ENCODE peak calls at places on chromosomes 11 and 22, in eight cellular contexts. F is DND-41; L is mucosa of descending colon; Z is heart left ventricle; K is cardiac muscle cell; M is CD8-positive, alpha-beta T cell; C is psoas muscle; S is sigmoid colon. N is an unnamed sample. For H3K9me3, the result is how much of the 10 kb centered on the place peaks cover.

GRCh38 chr11:65116370-65117205 is 913 bp downstream of the ZNHIT2 start:
- DNase-seq in F (peak), L (peak), Z (peak), K (peak), M (peak), C (no peak), S (peak), N (peak)

GRCh38 chr22:43039800-43040199 is 24.9 kb upstream of the PACSIN2 start:
- DNase-seq in F (no peak), L (no peak), Z (no peak), K (no peak), M (no peak), C (no peak), S (no peak), N (no peak)

GRCh38 chr11:74739546-74740270 is 8.5 kb upstream of the CHRDL2 start:
- DNase-seq in F (peak), L (peak), Z (peak), K (peak), M (no peak), C (peak), S (no peak), N (peak)

GRCh38 chr11:113690619-113691569 is 15.2 kb downstream of the TMPRSS5 start:
- DNase-seq in F (peak), L (peak), Z (peak), K (no peak), M (no peak), C (peak), S (no peak), N (no peak)

GRCh38 chr11:76919887-76920746 is 59.4 kb downstream of the ACER3 start:
- DNase-seq in F (peak), L (peak), Z (peak), K (peak), M (peak), C (peak), S (peak), N (peak)

GRCh38 chr11:63915961-63916836 is 765 bp downstream of the RCOR2 start:
- DNase-seq in F (no peak), L (peak), Z (no peak), K (peak), M (no peak), C (peak), S (no peak), N (no peak)

GRCh38 chr11:113906038-113906437 is 1.4 kb downstream of the HTR3B start:
- DNase-seq in F (no peak), L (peak), Z (no peak), K (peak), M (no peak), C (no peak), S (no peak), N (no peak)

GRCh38 chr11:35363246-35364100 is 55.9 kb downstream of the SLC1A2 start:
- DNase-seq in F (no peak), L (no peak), Z (no peak), K (no peak), M (no peak), C (peak), S (peak), N (no peak)

GRCh38 chr11:86511086-86511551 is 136.4 kb downstream of the CCDC81 start:
- DNase-seq in F (no peak), L (no peak), Z (no peak), K (no peak), M (no peak), C (no peak), S (no peak), N (no peak)

GRCh38 chr11:35139883-35140282 is 912 bp downstream of the CD44 start:
- DNase-seq in F (peak), L (no peak), Z (no peak), K (no peak), M (no peak), C (no peak), S (no peak), N (no peak)

GRCh38 chr22:20221421-20222340 is 46.4 kb downstream of the RTN4R start:
- DNase-seq in F (no peak), L (no peak), Z (peak), K (no peak), M (no peak), C (no peak), S (no peak), N (no peak)

GRCh38 chr22:43378011-43378704 is 33.7 kb upstream of the MPPED1 start:
- DNase-seq in F (no peak), L (peak), Z (no peak), K (peak), M (no peak), C (no peak), S (no peak), N (peak)

GRCh38 chr22:42375982-42376381 is 56.2 kb downstream of the NFAM1 start:
- DNase-seq in F (no peak), L (peak), Z (no peak), K (no peak), M (no peak), C (no peak), S (no peak), N (no peak)

GRCh38 chr11:61966673-61967176 is 709 bp downstream of the FTH1 start:
- DNase-seq in F (peak), L (peak), Z (no peak), K (peak), M (peak), C (no peak), S (peak), N (no peak)

GRCh38 chr11:65224939-65225283 is 36.9 kb upstream of the POLA2 start:
- DNase-seq in F (no peak), L (no peak), Z (peak), K (no peak), M (no peak), C (no peak), S (peak), N (no peak)

GRCh38 chr11:57901756-57902155 is 121.9 kb upstream of the OR9Q1 start:
- DNase-seq in F (no peak), L (no peak), Z (no peak), K (no peak), M (no peak), C (no peak), S (no peak), N (no peak)

GRCh38 chr11:43917851-43918250 is 24.6 kb upstream of the C11orf96 start:
- DNase-seq in F (no peak), L (no peak), Z (no peak), K (no peak), M (no peak), C (no peak), S (no peak), N (no peak)

GRCh38 chr11:36478700-36479329 is 31.3 kb downstream of the TRAF6 start:
- DNase-seq in F (peak), L (peak), Z (no peak), K (peak), M (no peak), C (no peak), S (no peak), N (peak)

GRCh38 chr11:118939412-118939915 is 13.7 kb upstream of the BCL9L start:
- DNase-seq in F (no peak), L (no peak), Z (no peak), K (no peak), M (no peak), C (no peak), S (no peak), N (no peak)

GRCh38 chr11:70788247-70789022 is 390.1 kb downstream of the CTTN start:
- DNase-seq in F (no peak), L (peak), Z (no peak), K (no peak), M (no peak), C (no peak), S (no peak), N (no peak)

GRCh38 chr11:113111156-113111555 is 149.9 kb downstream of the NCAM1 start:
- DNase-seq in F (no peak), L (no peak), Z (no peak), K (no peak), M (no peak), C (no peak), S (no peak), N (no peak)

GRCh38 chr11:21892696-21893095 is 300.2 kb upstream of the ANO5 start:
- DNase-seq in F (no peak), L (no peak), Z (no peak), K (no peak), M (no peak), C (no peak), S (no peak), N (no peak)

GRCh38 chr11:46414899-46415298 is 23.3 kb upstream of the CHRM4 start:
- DNase-seq in F (no peak), L (no peak), Z (no peak), K (no peak), M (no peak), C (no peak), S (no peak), N (no peak)

GRCh38 chr11:74366576-74366975 is 31.7 kb downstream of the PGM2L1 start:
- DNase-seq in F (no peak), L (no peak), Z (no peak), K (peak), M (no peak), C (no peak), S (no peak), N (no peak)

GRCh38 chr11:117928818-117929567 is at the start of gene TMPRSS13:
- DNase-seq in F (peak), L (peak), Z (no peak), K (no peak), M (no peak), C (no peak), S (peak), N (no peak)

GRCh38 chr22:46108564-46109473 is 41.5 kb upstream of the PPARA start:
- DNase-seq in F (no peak), L (no peak), Z (peak), K (peak), M (no peak), C (no peak), S (peak), N (no peak)

GRCh38 chr11:116192509-116193206 is 580.1 kb downstream of the BUD13 start:
- DNase-seq in F (no peak), L (no peak), Z (no peak), K (peak), M (no peak), C (no peak), S (no peak), N (no peak)

GRCh38 chr11:30585067-30585891 is 874 bp downstream of the MPPED2 start:
- DNase-seq in F (no peak), L (no peak), Z (peak), K (peak), M (no peak), C (peak), S (peak), N (peak)

GRCh38 chr11:37907461-37908223 is 1309.6 kb upstream of the RAG2 start:
- DNase-seq in F (no peak), L (no peak), Z (peak), K (no peak), M (no peak), C (no peak), S (no peak), N (no peak)

GRCh38 chr11:104487035-104487775 is 323.3 kb upstream of the PDGFD start:
- DNase-seq in F (no peak), L (no peak), Z (no peak), K (no peak), M (no peak), C (no peak), S (no peak), N (no peak)
- H3K9me3 ChIP-seq in F (under half), L (under half), Z (under half), K (under half), M (under half), C (under half), S (under half), N (under half)

GRCh38 chr11:133927690-133928627 is 28.8 kb downstream of the IGSF9B start:
- DNase-seq in F (peak), L (peak), Z (peak), K (peak), M (peak), C (peak), S (peak), N (peak)
- H3K4me3 ChIP-seq in F (no peak), L (no peak), Z (no peak), K (no peak), M (peak), C (no peak), S (no peak), N (peak)

DNA sequence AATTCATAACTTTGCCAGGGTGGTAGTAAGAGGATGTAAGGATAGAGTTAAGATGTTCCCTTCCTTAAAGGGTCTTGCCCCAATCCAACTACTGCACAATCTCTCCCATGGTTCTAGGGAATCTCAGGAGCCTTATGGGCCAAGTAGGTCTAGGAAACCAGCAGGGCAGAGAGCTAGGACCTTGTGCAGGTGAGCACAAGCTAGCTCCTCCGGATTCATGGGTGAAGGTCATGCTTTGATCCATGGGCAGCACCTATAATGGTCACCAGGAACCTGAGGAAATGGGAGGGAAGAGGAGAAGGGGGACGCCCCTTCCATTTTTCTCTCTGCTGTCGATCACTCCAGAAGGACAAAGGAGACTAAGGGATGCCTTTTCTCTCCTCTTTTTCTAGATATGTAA is 16.8 kb downstream of the KCNJ11 start:
- DNase-seq in F (no peak), L (no peak), Z (no peak), K (peak), M (no peak), C (no peak), S (no peak), N (no peak)
- H3K9me3 ChIP-seq in F (half or more), L (half or more), Z (half or more), K (under half), M (under half), C (under half), S (under half), N (under half)

DNA sequence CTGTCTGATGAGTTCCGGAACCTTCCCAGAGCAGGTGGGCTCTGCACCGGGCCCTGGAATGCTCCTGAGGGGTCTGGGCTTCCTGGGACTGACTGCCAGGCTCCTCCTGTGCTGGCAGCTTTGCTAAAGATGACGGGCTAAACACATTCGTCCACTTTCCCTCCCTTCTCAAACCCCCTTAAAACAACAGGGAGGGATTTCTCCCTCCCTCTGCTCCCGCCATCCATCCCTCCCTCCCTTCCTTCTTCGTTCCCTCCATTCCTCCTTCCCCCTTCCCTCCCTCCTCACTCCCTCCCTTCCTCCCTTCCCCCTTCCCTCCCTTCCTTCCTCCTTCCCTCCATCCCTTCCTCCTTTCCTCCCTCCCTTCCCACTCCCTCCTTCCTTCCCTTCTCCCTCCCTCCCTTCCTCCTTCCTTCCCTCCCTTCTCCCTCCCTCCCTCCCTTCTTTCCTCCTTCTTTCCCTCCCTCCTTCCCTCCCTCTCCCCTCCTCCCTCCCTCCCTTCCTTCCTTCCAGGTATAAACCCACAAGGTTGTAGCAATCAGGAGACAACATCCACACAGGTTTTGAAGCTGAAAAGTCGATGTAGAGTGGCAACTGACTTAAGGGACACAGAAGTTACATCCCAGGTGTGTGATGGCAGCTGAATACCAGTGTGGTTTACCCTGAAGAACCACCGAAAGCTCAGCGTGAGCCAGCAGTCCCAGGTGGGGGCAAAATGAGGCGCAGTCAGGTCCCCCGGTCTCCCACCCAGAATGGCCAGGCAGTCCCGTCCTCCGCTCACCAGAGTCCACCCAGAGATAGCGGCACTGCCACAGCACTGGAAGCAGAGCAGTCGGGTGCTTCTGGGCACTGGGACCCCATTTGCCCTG is 18.7 kb upstream of the MGAT3 start:
- DNase-seq in F (no peak), L (no peak), Z (no peak), K (no peak), M (no peak), C (no peak), S (no peak), N (no peak)
- H3K4me3 ChIP-seq in F (no peak), L (no peak), Z (no peak), K (no peak), M (peak), C (peak), S (peak), N (no peak)

GRCh38 chr22:48894804-48895250 is 932.8 kb downstream of the BRD1 start:
- DNase-seq in F (no peak), L (no peak), Z (no peak), K (no peak), M (no peak), C (no peak), S (no peak), N (no peak)
- H3K9me3 ChIP-seq in F (under half), L (under half), Z (under half), K (under half), M (under half), C (under half), S (under half), N (under half)

GRCh38 chr11:125692887-125693286 is 12.2 kb upstream of the ACRV1 start:
- DNase-seq in F (no peak), L (no peak), Z (no peak), K (no peak), M (no peak), C (no peak), S (no peak), N (no peak)
- H3K4me3 ChIP-seq in F (no peak), L (no peak), Z (no peak), K (no peak), M (no peak), C (no peak), S (no peak), N (no peak)

GRCh38 chr22:36110306-36110791 is 50.2 kb downstream of the APOL3 start:
- DNase-seq in F (no peak), L (no peak), Z (no peak), K (no peak), M (no peak), C (peak), S (peak), N (no peak)
- H3K9me3 ChIP-seq in F (under half), L (under half), Z (under half), K (under half), M (under half), C (under half), S (under half), N (under half)

GRCh38 chr11:33622806-33623205 is 77.8 kb downstream of the C11orf91 start:
- DNase-seq in F (no peak), L (no peak), Z (no peak), K (no peak), M (no peak), C (no peak), S (no peak), N (no peak)

GRCh38 chr11:33622231-33622630 is 78.4 kb downstream of the C11orf91 start:
- DNase-seq in F (no peak), L (no peak), Z (peak), K (no peak), M (no peak), C (no peak), S (no peak), N (no peak)

GRCh38 chr11:33618363-33618735 is 82.3 kb downstream of the C11orf91 start:
- DNase-seq in F (no peak), L (no peak), Z (no peak), K (no peak), M (no peak), C (no peak), S (no peak), N (no peak)

GRCh38 chr11:33618956-33619355 is 81.7 kb downstream of the C11orf91 start:
- DNase-seq in F (no peak), L (no peak), Z (no peak), K (no peak), M (no peak), C (no peak), S (no peak), N (no peak)

GRCh38 chr11:33620423-33621120 is 80.1 kb downstream of the C11orf91 start:
- DNase-seq in F (no peak), L (no peak), Z (no peak), K (no peak), M (no peak), C (no peak), S (no peak), N (no peak)
- H3K4me3 ChIP-seq in F (no peak), L (no peak), Z (no peak), K (no peak), M (no peak), C (no peak), S (no peak), N (no peak)

DNA sequence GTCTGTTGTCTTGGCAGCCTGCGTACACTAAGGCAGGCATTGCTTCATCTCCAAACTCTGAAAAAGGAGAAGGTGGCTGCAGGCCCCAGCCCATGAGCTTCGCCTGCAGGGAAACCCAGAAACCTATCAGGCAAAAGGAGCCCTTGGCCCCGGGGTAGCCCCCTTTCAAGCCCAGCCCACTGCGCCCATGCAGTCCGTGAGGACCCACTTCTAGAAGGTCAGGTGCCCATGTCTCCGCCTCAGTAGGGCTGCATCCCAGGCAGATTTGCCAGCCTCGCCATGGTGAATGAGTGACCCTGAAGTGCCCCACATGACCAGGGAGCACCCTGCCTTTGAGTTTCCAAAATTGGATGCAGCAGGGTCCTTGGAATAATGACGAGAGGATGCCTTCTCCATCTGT is 1158.4 kb downstream of the BRD1 start:
- DNase-seq in F (no peak), L (no peak), Z (no peak), K (no peak), M (no peak), C (peak), S (no peak), N (no peak)
- H3K9me3 ChIP-seq in F (under half), L (under half), Z (under half), K (under half), M (under half), C (under half), S (under half), N (under half)

DNA sequence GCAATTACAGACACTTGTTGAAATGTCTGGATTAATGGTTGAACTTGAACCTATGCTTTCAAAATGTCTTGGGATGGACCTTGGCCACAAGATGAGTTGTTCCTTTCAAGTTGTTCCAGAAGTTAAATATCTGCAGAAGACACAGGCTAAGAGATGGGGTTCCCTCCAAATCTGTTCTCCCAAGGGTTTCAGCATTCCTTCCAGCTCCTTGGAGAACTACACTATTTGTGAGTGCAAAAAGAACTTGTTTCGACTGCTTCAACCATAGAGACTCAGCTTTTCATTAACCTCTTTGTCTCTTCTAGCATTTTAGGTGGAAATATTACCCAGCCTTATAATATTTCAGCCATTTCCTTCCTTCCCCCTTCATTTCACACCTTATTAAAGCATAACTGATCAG is 189.0 kb upstream of the BLID start:
- DNase-seq in F (no peak), L (no peak), Z (no peak), K (no peak), M (no peak), C (no peak), S (no peak), N (no peak)
- H3K4me3 ChIP-seq in F (no peak), L (no peak), Z (no peak), K (no peak), M (no peak), C (no peak), S (no peak), N (no peak)